ENCODE peak calls at places on chromosomes 4 and X, in nine cellular contexts. L is CD8-positive, alpha-beta memory T cell; P is stomach; D is fibroblast of mammary gland; V is left ventricle myocardium inferior; T is foreskin fibroblast; E is BJ; R is NT2/D1; J is IMR-90. W is an unnamed sample.

GRCh38 chr4:173934201-173934600 is 349.3 kb downstream of the FBXO8 start:
- DNase-seq in L (no peak), P (no peak), D (peak; percentile 58), V (no peak), T (no peak), E (no peak), R (no peak), J (peak; percentile 4), W (no peak)

GRCh38 chr4:93396274-93396673 is 432.3 kb upstream of the ATOH1 start:
- DNase-seq in L (no peak), P (no peak), D (peak; percentile 51), V (no peak), T (peak; percentile 70), E (no peak), R (no peak), J (peak; percentile 77), W (no peak)

GRCh38 chr4:107719211-107719926 is 665 bp downstream of the PAPSS1 start:
- DNase-seq in L (no peak), P (no peak), D (peak; percentile 33), V (no peak), T (peak; percentile 20), E (no peak), R (no peak), J (peak; percentile 26), W (peak; percentile 36)

GRCh38 chrX:107878106-107878505 is 52.4 kb downstream of the MID2 start:
- DNase-seq in L (no peak), P (no peak), D (no peak), V (no peak), T (no peak), E (no peak), R (no peak), J (no peak), W (no peak)

GRCh38 chr4:31059753-31060522 is 339.8 kb downstream of the PCDH7 start:
- DNase-seq in L (no peak), P (no peak), D (peak; percentile 51), V (no peak), T (peak; percentile 2), E (peak; percentile 4), R (no peak), J (peak; percentile 36), W (no peak)

GRCh38 chrX:13798184-13798583 is 18.7 kb downstream of the GPM6B start:
- DNase-seq in L (no peak), P (no peak), D (no peak), V (no peak), T (no peak), E (no peak), R (no peak), J (no peak), W (no peak)

GRCh38 chrX:141642979-141643378 is 53.5 kb downstream of the SPANXA2 start:
- DNase-seq in L (no peak), P (no peak), D (peak; percentile 27), V (no peak), T (peak; percentile 1), E (no peak), R (no peak), J (peak; percentile 15), W (no peak)

GRCh38 chrX:121886557-121886956 is 839.1 kb downstream of the GLUD2 start:
- DNase-seq in L (no peak), P (no peak), D (no peak), V (no peak), T (no peak), E (no peak), R (no peak), J (no peak), W (no peak)

GRCh38 chr4:125319311-125319710 is 4.6 kb downstream of the FAT4 start:
- DNase-seq in L (no peak), P (no peak), D (no peak), V (no peak), T (no peak), E (no peak), R (no peak), J (peak; percentile 45), W (no peak)

GRCh38 chr4:157004279-157005161 is 32.9 kb upstream of the PDGFC start:
- DNase-seq in L (no peak), P (no peak), D (peak; percentile 40), V (no peak), T (no peak), E (no peak), R (no peak), J (no peak), W (no peak)

GRCh38 chr4:169398294-169398693 is 127.5 kb upstream of the SH3RF1 start:
- DNase-seq in L (no peak), P (no peak), D (peak; percentile 92), V (no peak), T (peak; percentile 54), E (peak; percentile 92), R (no peak), J (peak; percentile 76), W (no peak)

GRCh38 chrX:95760356-95760755 is 924.3 kb upstream of the DIAPH2 start:
- DNase-seq in L (no peak), P (no peak), D (no peak), V (no peak), T (no peak), E (no peak), R (no peak), J (no peak), W (no peak)

GRCh38 chr4:162131256-162131655 is 32.5 kb downstream of the FSTL5 start:
- DNase-seq in L (no peak), P (no peak), D (no peak), V (no peak), T (no peak), E (no peak), R (no peak), J (no peak), W (no peak)

GRCh38 chrX:100696699-100697351 is 35.1 kb downstream of the SYTL4 start:
- DNase-seq in L (no peak), P (no peak), D (no peak), V (no peak), T (no peak), E (no peak), R (no peak), J (no peak), W (no peak)

GRCh38 chrX:5458300-5458699 is 770.4 kb downstream of the NLGN4X start:
- DNase-seq in L (no peak), P (no peak), D (no peak), V (no peak), T (no peak), E (no peak), R (no peak), J (no peak), W (peak; percentile 12)

GRCh38 chrX:38726596-38726995 is 74.7 kb upstream of the MID1IP1 start:
- DNase-seq in L (no peak), P (no peak), D (peak; percentile 29), V (no peak), T (no peak), E (no peak), R (no peak), J (no peak), W (no peak)

GRCh38 chr4:40202474-40202873 is 5.6 kb downstream of the RHOH start:
- DNase-seq in L (no peak), P (no peak), D (no peak), V (no peak), T (no peak), E (no peak), R (no peak), J (no peak), W (no peak)
- H3K4me3 ChIP-seq in L (peak overlapping the region; percentile 93), P (no peak overlapping the region), D (no peak overlapping the region), V (no peak overlapping the region), T (no peak overlapping the region), E (no peak overlapping the region), R (no peak overlapping the region), J (no peak overlapping the region), W (peak overlapping the region; percentile 13)

GRCh38 chr4:5019274-5019673 is at the start of gene CYTL1:
- DNase-seq in L (no peak), P (no peak), D (no peak), V (no peak), T (no peak), E (no peak), R (no peak), J (no peak), W (no peak)
- H3K4me3 ChIP-seq in L (no peak within 1 kb of the TSS), P (peak within 1 kb of the TSS; percentile 34), D (no peak within 1 kb of the TSS), V (peak within 1 kb of the TSS; percentile 42), T (no peak within 1 kb of the TSS), E (no peak within 1 kb of the TSS), R (no peak within 1 kb of the TSS), J (peak within 1 kb of the TSS; percentile 30), W (no peak within 1 kb of the TSS)

GRCh38 chr4:135144498-135144897 is 942.9 kb upstream of the PABPC4L start:
- DNase-seq in L (no peak), P (no peak), D (no peak), V (no peak), T (no peak), E (no peak), R (no peak), J (no peak), W (no peak)
- H3K4me3 ChIP-seq in L (no peak overlapping the region), P (no peak overlapping the region), D (no peak overlapping the region), V (no peak overlapping the region), T (no peak overlapping the region), E (no peak overlapping the region), R (no peak overlapping the region), J (no peak overlapping the region), W (no peak overlapping the region)

GRCh38 chr4:87525636-87526035 is 3.5 kb downstream of the SPARCL1 start:
- DNase-seq in L (no peak), P (no peak), D (peak; percentile 67), V (no peak), T (no peak), E (no peak), R (no peak), J (peak; percentile 25), W (no peak)

GRCh38 chr4:87524456-87524855 is 4.7 kb downstream of the SPARCL1 start:
- DNase-seq in L (no peak), P (no peak), D (no peak), V (no peak), T (peak; percentile 16), E (no peak), R (no peak), J (peak; percentile 24), W (no peak)

GRCh38 chr4:87523307-87523706 is 5.9 kb downstream of the SPARCL1 start:
- DNase-seq in L (no peak), P (no peak), D (no peak), V (no peak), T (no peak), E (no peak), R (no peak), J (no peak), W (no peak)

GRCh38 chr4:87516683-87517082 is 12.5 kb downstream of the SPARCL1 start:
- DNase-seq in L (no peak), P (no peak), D (no peak), V (no peak), T (no peak), E (no peak), R (no peak), J (no peak), W (no peak)

DNA sequence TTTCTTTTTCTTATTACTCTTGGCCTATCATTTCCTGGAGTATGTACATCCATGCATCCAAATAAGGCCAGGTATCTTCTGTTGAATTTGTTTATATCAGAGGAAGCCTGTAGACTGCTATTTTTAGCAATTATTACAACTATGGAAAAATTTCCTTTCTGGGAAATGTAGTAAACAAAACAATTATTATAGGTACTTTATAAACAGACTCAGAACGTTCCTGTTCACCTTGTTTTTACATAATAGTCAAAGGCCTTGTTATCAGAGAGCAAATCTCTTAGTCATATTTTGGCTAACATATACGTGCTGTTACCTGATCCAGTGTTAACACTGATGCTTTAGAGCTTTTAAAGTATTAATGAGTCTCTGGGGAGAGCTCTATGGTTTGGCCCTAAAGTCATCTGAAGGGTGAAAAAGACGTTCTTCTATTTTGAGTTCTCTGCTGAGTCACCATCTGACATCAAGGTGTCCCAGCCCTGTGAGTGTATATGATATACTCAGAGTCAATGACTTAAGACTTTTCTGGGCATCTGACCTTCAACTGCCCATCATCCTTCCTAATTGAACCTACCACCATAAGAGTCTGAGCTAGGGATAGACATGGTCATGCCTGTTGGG is 7.3 kb downstream of the SPARCL1 start:
- DNase-seq in L (no peak), P (no peak), D (peak; percentile 83), V (no peak), T (peak; percentile 29), E (no peak), R (no peak), J (peak; percentile 37), W (no peak)
- H3K4me3 ChIP-seq in L (no peak overlapping the region), P (no peak overlapping the region), D (no peak overlapping the region), V (peak overlapping the region; percentile 38), T (no peak overlapping the region), E (no peak overlapping the region), R (no peak overlapping the region), J (no peak overlapping the region), W (no peak overlapping the region)

W was measured in Jurkat, Clone E6-1.